ENCODE peak calls at places on chromosomes 16 and 17, in nine cellular contexts. One of them, this sample, is unnamed.

GRCh38 chr16:67016681-67017450 is 12.1 kb upstream of the CBFB start:
- DNase-seq in iPS-NIHi11: no peak
- DNase-seq in activated B cell treated with CpG ODN at 0.5 μM for 24 hours: no peak
- DNase-seq in activated T-cell treated with anti-CD3 and anti-CD28 coated beads, Interleukin-2, amount 50 U/mL, for 24 hours: no peak
- DNase-seq in lung: no peak
- DNase-seq in Calu3: no peak
- DNase-seq in lower lobe of right lung: peak
- DNase-seq in NCI-H2171 treated with DMSO at 0.1 percent for 48 hours: no peak
- DNase-seq in amniotic stem cell: no peak
- DNase-seq in this sample: no peak

GRCh38 chr17:65634533-65634932 is 73.1 kb upstream of the AXIN2 start:
- DNase-seq in iPS-NIHi11: no peak
- DNase-seq in activated B cell treated with CpG ODN at 0.5 μM for 24 hours: no peak
- DNase-seq in activated T-cell treated with anti-CD3 and anti-CD28 coated beads, Interleukin-2, amount 50 U/mL, for 24 hours: no peak
- DNase-seq in lung: no peak
- DNase-seq in Calu3: peak
- DNase-seq in lower lobe of right lung: no peak
- DNase-seq in NCI-H2171 treated with DMSO at 0.1 percent for 48 hours: no peak
- DNase-seq in amniotic stem cell: no peak
- DNase-seq in this sample: no peak

GRCh38 chr17:31654936-31655335 is 204.1 kb downstream of the COPRS start:
- DNase-seq in iPS-NIHi11: no peak
- DNase-seq in activated B cell treated with CpG ODN at 0.5 μM for 24 hours: no peak
- DNase-seq in activated T-cell treated with anti-CD3 and anti-CD28 coated beads, Interleukin-2, amount 50 U/mL, for 24 hours: no peak
- DNase-seq in lung: no peak
- DNase-seq in Calu3: peak
- DNase-seq in lower lobe of right lung: no peak
- DNase-seq in NCI-H2171 treated with DMSO at 0.1 percent for 48 hours: no peak
- DNase-seq in amniotic stem cell: no peak
- DNase-seq in this sample: no peak

GRCh38 chr17:4600563-4600962 is 16.2 kb downstream of the SMTNL2 start:
- DNase-seq in iPS-NIHi11: no peak
- DNase-seq in activated B cell treated with CpG ODN at 0.5 μM for 24 hours: no peak
- DNase-seq in activated T-cell treated with anti-CD3 and anti-CD28 coated beads, Interleukin-2, amount 50 U/mL, for 24 hours: no peak
- DNase-seq in lung: no peak
- DNase-seq in Calu3: no peak
- DNase-seq in lower lobe of right lung: no peak
- DNase-seq in NCI-H2171 treated with DMSO at 0.1 percent for 48 hours: peak
- DNase-seq in amniotic stem cell: no peak
- DNase-seq in this sample: no peak

GRCh38 chr16:11087691-11088431 is 143.5 kb downstream of the CLEC16A start:
- DNase-seq in iPS-NIHi11: peak
- DNase-seq in activated B cell treated with CpG ODN at 0.5 μM for 24 hours: no peak
- DNase-seq in activated T-cell treated with anti-CD3 and anti-CD28 coated beads, Interleukin-2, amount 50 U/mL, for 24 hours: peak
- DNase-seq in lung: no peak
- DNase-seq in Calu3: no peak
- DNase-seq in lower lobe of right lung: no peak
- DNase-seq in NCI-H2171 treated with DMSO at 0.1 percent for 48 hours: peak
- DNase-seq in amniotic stem cell: no peak
- DNase-seq in this sample: no peak

GRCh38 chr16:79982356-79982755 is 381.8 kb upstream of the MAF start:
- DNase-seq in iPS-NIHi11: no peak
- DNase-seq in activated B cell treated with CpG ODN at 0.5 μM for 24 hours: no peak
- DNase-seq in activated T-cell treated with anti-CD3 and anti-CD28 coated beads, Interleukin-2, amount 50 U/mL, for 24 hours: no peak
- DNase-seq in lung: no peak
- DNase-seq in Calu3: no peak
- DNase-seq in lower lobe of right lung: no peak
- DNase-seq in NCI-H2171 treated with DMSO at 0.1 percent for 48 hours: no peak
- DNase-seq in amniotic stem cell: no peak
- DNase-seq in this sample: no peak

GRCh38 chr16:14409563-14409962 is 220.5 kb downstream of the PARN start:
- DNase-seq in iPS-NIHi11: no peak
- DNase-seq in activated B cell treated with CpG ODN at 0.5 μM for 24 hours: no peak
- DNase-seq in activated T-cell treated with anti-CD3 and anti-CD28 coated beads, Interleukin-2, amount 50 U/mL, for 24 hours: no peak
- DNase-seq in lung: no peak
- DNase-seq in Calu3: peak
- DNase-seq in lower lobe of right lung: no peak
- DNase-seq in NCI-H2171 treated with DMSO at 0.1 percent for 48 hours: no peak
- DNase-seq in amniotic stem cell: peak
- DNase-seq in this sample: no peak

GRCh38 chr16:82671743-82672142 is 45.0 kb downstream of the CDH13 start:
- DNase-seq in iPS-NIHi11: peak
- DNase-seq in activated B cell treated with CpG ODN at 0.5 μM for 24 hours: no peak
- DNase-seq in activated T-cell treated with anti-CD3 and anti-CD28 coated beads, Interleukin-2, amount 50 U/mL, for 24 hours: no peak
- DNase-seq in lung: no peak
- DNase-seq in Calu3: no peak
- DNase-seq in lower lobe of right lung: no peak
- DNase-seq in NCI-H2171 treated with DMSO at 0.1 percent for 48 hours: no peak
- DNase-seq in amniotic stem cell: no peak
- DNase-seq in this sample: no peak

GRCh38 chr16:68533937-68534336 is 5.2 kb upstream of the ZFP90 start:
- DNase-seq in iPS-NIHi11: no peak
- DNase-seq in activated B cell treated with CpG ODN at 0.5 μM for 24 hours: no peak
- DNase-seq in activated T-cell treated with anti-CD3 and anti-CD28 coated beads, Interleukin-2, amount 50 U/mL, for 24 hours: no peak
- DNase-seq in lung: no peak
- DNase-seq in Calu3: no peak
- DNase-seq in lower lobe of right lung: no peak
- DNase-seq in NCI-H2171 treated with DMSO at 0.1 percent for 48 hours: no peak
- DNase-seq in amniotic stem cell: no peak
- DNase-seq in this sample: no peak

GRCh38 chr17:18225562-18226283 is at the start of gene LLGL1:
- DNase-seq in iPS-NIHi11: no peak
- DNase-seq in activated B cell treated with CpG ODN at 0.5 μM for 24 hours: no peak
- DNase-seq in activated T-cell treated with anti-CD3 and anti-CD28 coated beads, Interleukin-2, amount 50 U/mL, for 24 hours: no peak
- DNase-seq in lung: no peak
- DNase-seq in Calu3: no peak
- DNase-seq in lower lobe of right lung: no peak
- DNase-seq in NCI-H2171 treated with DMSO at 0.1 percent for 48 hours: peak
- DNase-seq in amniotic stem cell: no peak
- DNase-seq in this sample: no peak

GRCh38 chr17:47315451-47316266 is 8.1 kb upstream of the EFCAB13 start:
- DNase-seq in iPS-NIHi11: peak
- DNase-seq in activated B cell treated with CpG ODN at 0.5 μM for 24 hours: no peak
- DNase-seq in activated T-cell treated with anti-CD3 and anti-CD28 coated beads, Interleukin-2, amount 50 U/mL, for 24 hours: no peak
- DNase-seq in lung: no peak
- DNase-seq in Calu3: peak
- DNase-seq in lower lobe of right lung: no peak
- DNase-seq in NCI-H2171 treated with DMSO at 0.1 percent for 48 hours: peak
- DNase-seq in amniotic stem cell: peak
- DNase-seq in this sample: no peak

GRCh38 chr16:79482011-79482410 is 118.5 kb downstream of the MAF start:
- DNase-seq in iPS-NIHi11: no peak
- DNase-seq in activated B cell treated with CpG ODN at 0.5 μM for 24 hours: no peak
- DNase-seq in activated T-cell treated with anti-CD3 and anti-CD28 coated beads, Interleukin-2, amount 50 U/mL, for 24 hours: no peak
- DNase-seq in lung: no peak
- DNase-seq in Calu3: no peak
- DNase-seq in lower lobe of right lung: no peak
- DNase-seq in NCI-H2171 treated with DMSO at 0.1 percent for 48 hours: no peak
- DNase-seq in amniotic stem cell: no peak
- DNase-seq in this sample: no peak